ENCODE peak calls at places on chromosomes 2 and 18, in four cellular contexts. M is thoracic aorta, J is WERI-Rb-1, B is OCI-LY7. T is an unnamed sample. For H3K36me3, the result is how much of the 10 kb centered on the place peaks cover.

GRCh38 chr18:23636041-23636399 is 26.7 kb downstream of the ANKRD29 start:
- DNase-seq in B (no peak), M (no peak), J (no peak), T (no peak)

GRCh38 chr18:74654637-74655036 is 57.0 kb downstream of the ZNF407 start:
- DNase-seq in B (no peak), M (no peak), J (no peak), T (no peak)

GRCh38 chr2:151931030-151931611 is 102.9 kb upstream of the ARL5A start:
- DNase-seq in B (no peak), J (no peak), M (no peak), T (no peak)

GRCh38 chr2:101401906-101402305 is 14.6 kb upstream of the CREG2 start:
- DNase-seq in J (no peak), M (no peak), B (no peak), T (no peak)

GRCh38 chr18:26568926-26569700 is 20.8 kb upstream of the KCTD1 start:
- DNase-seq in B (no peak), J (no peak), M (no peak), T (no peak)

GRCh38 chr2:69993708-69994107 is 32.3 kb upstream of the ASPRV1 start:
- DNase-seq in J (no peak), B (no peak), M (no peak), T (peak)

GRCh38 chr2:85445316-85446295 is 27.1 kb downstream of the SH2D6 start:
- DNase-seq in M (no peak), J (no peak), B (peak), T (no peak)

GRCh38 chr2:27655155-27655951 is 8.1 kb downstream of the SUPT7L start:
- DNase-seq in B (no peak), J (peak), M (no peak), T (peak)

GRCh38 chr2:55880416-55881143 is 43.0 kb downstream of the EFEMP1 start:
- DNase-seq in M (no peak), B (no peak), J (no peak), T (no peak)

GRCh38 chr2:12715878-12716249 is 872 bp upstream of the TRIB2 start:
- DNase-seq in M (no peak), J (peak), B (peak), T (peak)

GRCh38 chr2:109031481-109032228 is 42.6 kb upstream of the EDAR start:
- DNase-seq in B (peak), M (no peak), J (no peak), T (peak)

GRCh38 chr2:240452471-240453256 is 17.2 kb downstream of the GPC1 start:
- DNase-seq in M (no peak), B (no peak), J (peak), T (peak)

GRCh38 chr2:28160986-28161425 is 231.7 kb upstream of the FOSL2 start:
- DNase-seq in B (no peak), M (no peak), J (no peak), T (no peak)

GRCh38 chr2:160425394-160425793 is 68.2 kb downstream of the RBMS1 start:
- DNase-seq in M (no peak), J (no peak), B (no peak), T (no peak)

GRCh38 chr2:64649626-64650025 is 4.1 kb downstream of the SERTAD2 start:
- DNase-seq in J (peak), M (no peak), B (no peak), T (no peak)

GRCh38 chr2:164841719-164842623 is at the start of gene COBLL1:
- DNase-seq in M (peak), B (peak), J (peak), T (peak)

GRCh38 chr2:164840458-164840929 is 1.1 kb downstream of the COBLL1 start:
- DNase-seq in B (no peak), J (peak), M (peak), T (no peak)

GRCh38 chr2:164842624-164842966 is 972 bp upstream of the COBLL1 start:
- DNase-seq in B (no peak), J (no peak), M (no peak), T (no peak)

GRCh38 chr2:164839914-164840457 is 1.6 kb downstream of the COBLL1 start:
- DNase-seq in B (no peak), M (no peak), J (no peak), T (no peak)

DNA sequence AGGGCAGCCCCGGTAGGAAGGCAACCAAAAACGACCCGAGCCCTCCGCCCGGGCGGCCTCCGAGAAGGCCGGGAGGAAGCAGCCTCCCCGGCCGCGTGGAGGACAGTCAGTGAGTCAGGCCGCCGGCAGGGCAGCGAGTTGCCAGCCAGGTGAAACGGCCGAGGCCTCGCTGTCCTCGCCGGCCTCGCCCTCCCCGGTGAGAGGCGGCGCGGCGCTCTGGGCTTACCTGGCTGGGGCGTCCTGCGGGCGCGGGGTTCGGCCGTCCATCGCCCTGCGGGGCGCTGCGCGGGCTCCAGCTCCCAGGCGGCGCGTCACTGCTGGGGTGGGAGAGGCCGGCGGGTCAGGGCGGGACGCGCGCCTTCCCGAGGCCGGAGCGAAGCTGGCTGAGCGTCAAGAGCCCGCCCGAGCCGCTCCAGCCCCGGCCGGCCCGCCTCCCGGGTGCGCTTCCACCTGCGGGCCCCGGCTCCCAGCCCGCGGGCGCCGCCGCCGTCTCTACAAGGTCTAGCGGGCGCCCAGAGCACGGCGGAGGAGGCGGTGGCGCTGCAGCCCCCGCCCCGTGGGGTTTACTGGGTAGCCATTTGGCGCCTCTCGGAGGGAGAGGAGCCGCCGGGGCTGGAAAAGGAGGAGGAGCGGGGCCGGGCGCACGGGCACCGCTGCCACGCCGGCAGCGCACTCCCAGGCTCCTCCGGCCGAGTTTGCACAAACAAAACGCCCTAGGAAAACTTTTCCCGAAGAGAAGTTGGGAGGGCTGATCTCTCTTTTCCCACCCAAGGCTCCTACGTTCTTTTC is 499 bp downstream of the COBLL1 start:
- DNase-seq in B (peak), M (peak), J (peak), T (peak)
- TF ChIP-seq CTCF in B (no peak), M (no peak), J (peak), T (peak)

GRCh38 chr2:46318579-46319460 is 21.6 kb downstream of the EPAS1 start:
- DNase-seq in M (no peak), B (no peak), J (no peak), T (no peak)

GRCh38 chr2:46315103-46315890 is 18.1 kb downstream of the EPAS1 start:
- DNase-seq in M (peak), B (no peak), J (no peak), T (no peak)

GRCh38 chr2:46314065-46314835 is 17.0 kb downstream of the EPAS1 start:
- DNase-seq in J (no peak), B (no peak), M (no peak), T (no peak)

GRCh38 chr2:46319711-46320110 is 22.5 kb downstream of the EPAS1 start:
- DNase-seq in B (no peak), J (no peak), M (no peak), T (no peak)

GRCh38 chr2:46317092-46317486 is 19.9 kb downstream of the EPAS1 start:
- DNase-seq in B (no peak), J (no peak), M (no peak), T (no peak)
- H3K27ac ChIP-seq in B (no peak), J (no peak), M (peak), T (no peak)

DNA sequence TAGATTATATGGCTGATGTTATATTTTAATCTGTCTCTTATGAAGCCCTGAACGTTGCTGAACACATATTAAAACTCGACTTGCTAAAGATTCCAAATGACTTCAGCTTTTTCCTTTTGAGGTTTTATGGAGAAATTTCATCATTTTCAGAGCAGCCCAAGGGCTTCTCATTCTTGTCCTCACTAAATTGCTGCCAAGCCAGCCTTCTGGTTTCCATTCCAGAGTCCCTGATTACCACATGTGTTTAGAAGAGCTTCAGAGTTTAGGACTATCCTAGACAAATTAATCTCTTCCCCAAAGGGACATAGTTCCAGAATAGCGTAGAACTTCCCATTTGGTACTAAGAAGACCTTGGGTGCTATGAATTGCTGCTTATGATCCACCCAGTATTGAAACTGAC is 77.8 kb upstream of the CCDC195 start:
- DNase-seq in M (no peak), B (no peak), J (no peak), T (no peak)
- H3K36me3 ChIP-seq in M (under half), B (half or more), J (under half), T (under half)

GRCh38 chr2:157305713-157306110 is 19.9 kb downstream of the ERMN start:
- DNase-seq in M (no peak), J (no peak), B (no peak), T (no peak)

GRCh38 chr2:157304811-157305712 is 20.6 kb downstream of the ERMN start:
- DNase-seq in B (no peak), M (no peak), J (peak), T (no peak)

GRCh38 chr2:157303612-157304011 is 22.0 kb downstream of the ERMN start:
- DNase-seq in B (no peak), M (no peak), J (no peak), T (no peak)

GRCh38 chr2:157302492-157303099 is 23.0 kb downstream of the ERMN start:
- DNase-seq in M (no peak), J (peak), B (peak), T (no peak)

GRCh38 chr2:157307021-157307420 is 18.6 kb downstream of the ERMN start:
- DNase-seq in J (no peak), B (peak), M (no peak), T (no peak)
- TF ChIP-seq CTCF in J (no peak), B (peak), M (no peak), T (peak)

GRCh38 chr2:30569991-30570390 is 122.9 kb downstream of the LCLAT1 start:
- DNase-seq in B (no peak), J (no peak), M (no peak), T (no peak)

GRCh38 chr2:30567317-30567716 is 120.3 kb downstream of the LCLAT1 start:
- DNase-seq in B (no peak), M (no peak), J (no peak), T (no peak)

GRCh38 chr2:30561349-30561748 is 114.3 kb downstream of the LCLAT1 start:
- DNase-seq in J (no peak), B (no peak), M (no peak), T (no peak)

GRCh38 chr2:30565860-30566358 is 118.9 kb downstream of the LCLAT1 start:
- DNase-seq in J (no peak), B (no peak), M (no peak), T (no peak)

DNA sequence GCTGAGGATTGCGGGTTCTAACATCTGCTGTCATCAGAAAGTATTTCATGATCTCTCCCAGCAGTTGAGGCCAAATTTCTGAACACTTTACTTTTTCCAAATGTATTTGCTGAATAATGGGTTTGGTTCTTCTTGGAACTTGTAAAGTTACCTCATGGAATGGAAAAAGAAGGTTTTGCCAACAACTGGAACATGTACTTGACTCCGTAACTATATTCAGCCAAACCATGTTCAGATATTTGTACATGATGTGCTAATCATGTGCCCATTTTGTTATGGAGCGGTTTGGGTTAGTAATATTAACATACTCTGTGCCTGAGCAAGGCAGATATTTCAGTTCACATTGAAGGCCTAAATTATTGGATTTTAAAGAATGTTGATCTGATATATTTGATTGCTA is 119.6 kb downstream of the LCLAT1 start:
- DNase-seq in J (no peak), B (no peak), M (no peak), T (no peak)
- H3K27ac ChIP-seq in J (no peak), B (no peak), M (peak), T (no peak)

DNA sequence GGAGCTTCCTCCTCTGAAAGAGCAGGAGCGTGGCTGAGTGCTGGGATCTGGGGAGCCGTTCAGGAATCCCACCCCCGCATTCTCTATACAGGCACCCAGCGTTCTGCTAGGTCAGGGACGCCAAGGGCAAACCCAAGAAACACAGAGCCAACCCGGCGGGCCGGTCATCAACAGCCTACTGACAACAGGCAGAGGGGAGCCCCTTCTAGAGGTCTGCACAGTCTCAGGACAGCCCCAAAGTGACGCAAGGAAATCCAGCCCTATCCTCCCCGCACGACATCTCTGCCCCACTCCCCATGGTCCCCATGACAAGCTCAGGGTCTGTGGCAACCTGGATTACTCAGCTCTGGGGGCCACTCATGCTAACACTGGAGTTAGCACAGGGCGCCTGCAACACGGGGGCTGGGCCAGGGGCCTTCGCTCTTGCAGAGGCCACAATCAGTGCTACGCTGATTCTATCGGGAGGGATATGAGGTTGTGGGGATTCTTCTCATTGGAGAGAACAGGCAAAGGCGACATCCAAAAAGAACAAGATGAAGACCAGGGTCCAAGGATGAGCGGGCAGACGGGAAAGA is 81.6 kb downstream of the PXDN start:
- DNase-seq in J (no peak), B (no peak), M (peak), T (peak)
- H3K36me3 ChIP-seq in J (under half), B (under half), M (half or more), T (half or more)

DNA sequence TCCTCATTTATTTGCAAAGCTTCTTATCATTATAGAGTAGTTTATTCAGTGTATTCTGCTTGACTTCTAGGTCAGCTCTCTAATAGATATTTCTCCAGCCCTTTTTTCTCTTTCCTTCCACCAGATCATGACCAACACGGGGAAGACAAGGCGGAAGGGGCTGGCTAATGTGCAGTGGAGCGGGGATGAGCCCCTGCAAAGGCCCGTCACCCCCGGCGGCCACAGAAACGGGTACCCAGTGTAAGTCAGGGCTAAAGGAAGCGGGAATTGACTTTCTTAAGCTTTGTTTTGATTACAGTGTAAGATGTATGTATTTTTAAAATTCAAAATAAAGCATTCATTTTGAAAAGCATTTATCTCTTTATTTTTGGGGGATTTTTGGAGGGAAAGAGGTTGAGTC is 50.7 kb upstream of the B3GNT7 start:
- DNase-seq in J (no peak), M (no peak), B (no peak), T (peak)
- TF ChIP-seq CTCF in J (no peak), M (no peak), B (no peak), T (no peak)

DNA sequence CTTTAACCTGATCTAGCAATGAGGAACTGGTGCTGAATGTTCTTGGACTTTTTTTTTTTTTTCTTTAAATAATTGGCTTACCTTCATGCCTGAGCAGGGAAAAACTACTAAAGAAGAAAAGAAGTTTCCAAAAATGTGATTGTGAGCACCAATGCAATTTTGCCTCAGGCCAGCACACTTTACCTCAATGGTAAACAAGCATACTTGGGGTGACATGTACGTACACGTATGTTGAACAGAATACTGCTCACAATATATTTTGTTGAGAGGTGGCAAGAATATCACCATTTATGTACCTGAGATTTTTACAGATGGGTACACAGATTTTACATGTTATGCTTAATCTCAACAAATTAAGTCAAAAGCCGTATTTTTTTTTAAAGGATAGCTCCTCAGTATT is 144.3 kb downstream of the FIGN start:
- DNase-seq in B (no peak), J (no peak), M (no peak), T (no peak)
- H3K27ac ChIP-seq in B (no peak), J (no peak), M (no peak), T (no peak)

DNA sequence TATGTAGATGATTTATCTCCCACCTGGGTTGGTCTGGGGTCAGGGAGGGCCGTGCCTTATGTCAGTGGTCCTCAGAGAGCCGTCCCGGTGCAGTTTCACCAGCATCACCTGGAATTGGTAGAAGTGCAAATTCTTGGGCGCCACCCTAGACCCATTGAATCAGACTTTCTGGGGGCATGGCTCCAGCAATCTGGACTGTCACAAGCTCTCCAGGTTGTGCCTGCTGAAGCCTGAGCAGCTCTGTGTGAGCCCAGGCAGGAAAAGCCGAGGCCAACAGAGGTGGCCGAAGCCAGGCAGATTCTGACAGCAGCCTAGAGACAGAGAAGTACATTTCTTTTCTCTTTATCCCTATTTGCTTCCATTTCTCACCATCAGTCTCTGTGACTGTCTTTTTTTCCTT is 98.4 kb upstream of the SEC11C start:
- DNase-seq in B (no peak), J (no peak), M (no peak), T (peak)
- H3K36me3 ChIP-seq in B (under half), J (under half), M (under half), T (under half)

GRCh38 chr18:8952796-8953760 is 149.4 kb upstream of the NDUFV2 start:
- DNase-seq in B (no peak), J (no peak), M (no peak), T (no peak)
- TF ChIP-seq CTCF in B (no peak), J (no peak), M (no peak), T (no peak)

T was measured in endodermal cell.